ENCODE peak calls at places on chromosomes 11 and 22, in four cellular contexts. U, H, R and V are unnamed samples.
A peak's percentile ranks its signal among the peaks of the same experiment; 100 is the strongest.

GRCh38 chr11:45252877-45253276 is 33.3 kb downstream of the SYT13 start:
- DNase-seq in H (no peak), U (no peak), R (no peak), V (no peak)

GRCh38 chr11:21554284-21554683 is 638.6 kb upstream of the ANO5 start:
- DNase-seq in U (no peak), H (no peak), R (no peak), V (no peak)

GRCh38 chr11:122100222-122101080 is 15.6 kb downstream of the BLID start:
- DNase-seq in R (peak; percentile 60), H (no peak), U (peak; percentile 68), V (no peak)

GRCh38 chr11:64485077-64485476 is 105.9 kb upstream of the SLC22A12 start:
- DNase-seq in U (no peak), H (no peak), R (no peak), V (no peak)

GRCh38 chr11:8228206-8228605 is 35.5 kb downstream of the LMO1 start:
- DNase-seq in R (no peak), H (no peak), U (no peak), V (no peak)

GRCh38 chr11:67303132-67303988 is at the start of gene SSH3:
- DNase-seq in U (peak; percentile 65), H (peak; percentile 36), R (peak; percentile 92), V (peak; percentile 21)

GRCh38 chr11:103338621-103339484 is 229.6 kb downstream of the DYNC2H1 start:
- DNase-seq in R (no peak), H (no peak), U (peak; percentile 25), V (no peak)

GRCh38 chr22:45448431-45448830 is 34.9 kb downstream of the RIBC2 start:
- DNase-seq in R (no peak), U (no peak), H (no peak), V (no peak)

GRCh38 chr11:19216021-19216420 is 14.2 kb upstream of the CSRP3 start:
- DNase-seq in U (no peak), H (no peak), R (no peak), V (no peak)

GRCh38 chr11:96001037-96001436 is 77.1 kb upstream of the MTMR2 start:
- DNase-seq in R (no peak), H (no peak), U (no peak), V (no peak)

GRCh38 chr11:3196161-3197043 is 22.2 kb downstream of the MRGPRG start:
- DNase-seq in U (no peak), R (no peak), H (no peak), V (no peak)

GRCh38 chr11:19116971-19117759 is at the start of gene ZDHHC13:
- DNase-seq in H (peak; percentile 91), U (peak; percentile 92), R (peak; percentile 95), V (peak; percentile 94)

GRCh38 chr11:40170076-40170475 is 1289.4 kb downstream of the LRRC4C start:
- DNase-seq in U (no peak), R (no peak), H (no peak), V (no peak)

GRCh38 chr11:67484847-67485311 is 2.1 kb downstream of the AIP start:
- DNase-seq in U (no peak), R (no peak), H (no peak), V (peak; percentile 41)

GRCh38 chr11:26193714-26194373 is 138.1 kb upstream of the ANO3 start:
- DNase-seq in U (no peak), R (no peak), H (no peak), V (no peak)

GRCh38 chr11:128716661-128717210 is 22.9 kb downstream of the FLI1 start:
- DNase-seq in H (no peak), R (no peak), U (peak; percentile 85), V (peak; percentile 58)

GRCh38 chr11:106271126-106271525 is 193.7 kb downstream of the AASDHPPT start:
- DNase-seq in R (no peak), U (no peak), H (no peak), V (no peak)

GRCh38 chr22:46652930-46653331 is 32.7 kb downstream of the GRAMD4 start:
- DNase-seq in H (no peak), U (peak; percentile 25), R (no peak), V (no peak)

GRCh38 chr11:13101836-13102574 is 92.9 kb downstream of the RASSF10 start:
- DNase-seq in U (no peak), H (no peak), R (no peak), V (no peak)

GRCh38 chr11:126317681-126318641 is 14.1 kb downstream of the DCPS start:
- DNase-seq in H (no peak), U (peak; percentile 78), R (peak; percentile 48), V (no peak)

GRCh38 chr22:41445171-41446056 is 1.2 kb downstream of the TOB2 start:
- DNase-seq in U (peak; percentile 34), H (peak; percentile 18), R (no peak), V (peak; percentile 49)
- H3K4me3 ChIP-seq in U (peak overlapping the region; percentile 99), H (peak overlapping the region; percentile 79), R (peak overlapping the region; percentile 93), V (peak overlapping the region; percentile 90)

DNA sequence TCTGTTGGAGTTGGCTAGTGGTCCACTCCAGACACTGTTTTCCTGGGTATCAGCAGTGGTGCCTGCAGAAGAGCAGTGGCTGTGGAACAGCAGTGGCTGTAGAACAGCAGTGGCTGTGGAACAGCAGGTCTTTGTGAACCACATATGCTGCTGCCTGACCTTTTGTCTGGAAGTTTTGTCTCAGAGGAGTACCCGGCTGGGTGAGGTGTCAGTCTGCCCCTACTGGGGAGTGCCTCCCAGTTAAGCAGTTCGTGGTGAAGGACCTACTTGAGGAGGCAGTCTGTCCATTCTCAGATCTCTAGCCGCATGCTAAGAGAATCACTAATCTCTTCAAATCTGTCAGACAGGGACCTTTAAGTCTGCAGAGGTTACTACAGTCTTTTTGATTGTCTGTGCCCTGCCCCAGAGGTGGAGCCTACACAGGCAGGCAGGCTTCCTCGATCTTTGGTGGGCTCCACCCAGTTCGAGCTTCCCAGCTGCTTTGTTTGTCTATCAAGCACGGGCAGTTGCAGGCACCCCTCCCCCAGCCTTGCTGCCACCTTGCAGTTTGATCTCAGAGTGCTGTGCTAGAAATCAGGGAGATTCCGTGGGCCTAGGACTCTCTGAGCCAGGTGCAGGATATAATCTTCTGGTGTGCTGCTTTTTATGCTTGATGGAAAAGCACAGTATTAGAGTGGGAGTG is 89.1 kb upstream of the TRIM48 start:
- DNase-seq in H (no peak), U (no peak), R (no peak), V (no peak)
- H3K9me3 ChIP-seq in H (no peaks in the 10 kb centered on the region), U (peaks cover 31% of the 10 kb centered on the region), R (no peaks in the 10 kb centered on the region), V (no peaks in the 10 kb centered on the region)

DNA sequence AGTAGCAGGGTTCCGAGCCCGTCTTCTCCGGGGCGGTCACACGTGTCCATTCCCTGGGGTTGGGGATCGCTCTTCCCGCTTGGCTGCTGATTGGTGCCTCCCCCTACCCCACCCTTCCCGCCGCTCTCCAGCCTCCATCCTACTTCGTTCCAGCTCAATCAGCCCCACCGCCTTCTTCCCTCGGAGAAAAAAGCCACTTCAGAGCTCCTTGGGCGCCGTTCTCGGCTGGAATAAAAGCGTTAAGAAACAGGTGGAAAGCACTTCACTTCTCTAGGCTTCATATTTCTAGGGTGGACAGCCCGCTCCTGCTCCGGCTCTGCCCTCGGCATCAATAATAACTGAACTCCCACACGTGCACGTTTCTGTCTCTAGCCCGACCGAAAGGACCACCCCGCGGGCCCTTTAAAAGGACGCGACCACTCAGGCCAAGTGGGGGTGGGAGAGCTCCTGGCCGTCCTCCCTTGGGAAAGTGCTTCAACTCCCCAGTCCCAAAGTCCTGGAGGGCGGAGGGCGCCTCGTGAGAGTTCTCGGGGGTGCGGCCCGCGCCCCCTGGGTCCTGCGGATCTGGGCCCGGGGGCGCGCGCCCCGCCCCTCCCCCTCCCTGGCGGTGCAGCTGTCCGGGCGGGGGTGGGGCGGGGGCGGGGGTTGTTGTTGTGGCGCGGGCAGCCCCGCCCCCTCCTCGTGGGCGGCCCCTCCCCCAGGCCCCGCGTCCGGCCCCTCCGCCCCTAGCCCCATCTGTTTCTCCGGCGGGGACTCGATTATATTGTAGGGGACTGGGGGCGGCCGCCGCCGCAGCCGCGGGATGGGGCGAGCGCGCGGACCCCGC is at the start of gene CECR2:
- DNase-seq in U (peak; percentile 1), H (no peak), R (peak; percentile 74), V (no peak)
- H3K4me3 ChIP-seq in U (peak within 1 kb of the TSS; percentile 32), H (peak within 1 kb of the TSS; percentile 42), R (peak within 1 kb of the TSS; percentile 49), V (no peak within 1 kb of the TSS)

DNA sequence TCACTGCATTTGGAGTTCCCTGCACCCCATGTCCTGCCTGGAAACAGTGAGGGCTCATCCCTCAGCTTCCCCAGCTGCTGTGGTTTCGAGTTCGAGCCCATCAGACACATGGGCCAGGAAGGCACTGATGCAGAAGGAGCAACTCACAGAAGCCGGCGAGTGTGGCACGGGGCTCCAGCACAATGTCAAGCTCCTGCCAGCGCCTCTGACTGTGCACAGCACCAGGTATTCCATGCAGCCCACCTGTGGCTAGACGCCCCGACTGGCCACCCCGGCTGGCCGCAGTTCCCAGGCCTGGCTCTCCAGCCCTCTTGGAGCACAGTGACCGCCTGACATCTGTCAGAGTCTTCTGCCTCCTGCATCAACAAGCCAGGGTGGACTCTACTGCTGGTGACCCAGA is 419.4 kb downstream of the SHANK2 start:
- DNase-seq in R (no peak), H (no peak), U (no peak), V (no peak)
- H3K9me3 ChIP-seq in R (no peaks in the 10 kb centered on the region), H (peaks cover under 1% of the 10 kb centered on the region), U (peaks cover 2% of the 10 kb centered on the region), V (no peaks in the 10 kb centered on the region)

GRCh38 chr22:50346415-50346945 is 3.4 kb downstream of the PPP6R2 start:
- DNase-seq in R (no peak), H (no peak), U (no peak), V (no peak)
- H3K4me3 ChIP-seq in R (no peak overlapping the region), H (no peak overlapping the region), U (no peak overlapping the region), V (no peak overlapping the region)

GRCh38 chr22:29208502-29208862 is 2.8 kb downstream of the EMID1 start:
- DNase-seq in R (no peak), H (no peak), U (no peak), V (no peak)

GRCh38 chr22:29207562-29208501 is 2.1 kb downstream of the EMID1 start:
- DNase-seq in H (no peak), U (no peak), R (no peak), V (no peak)

GRCh38 chr22:29207231-29207550 is 1.5 kb downstream of the EMID1 start:
- DNase-seq in R (no peak), H (no peak), U (no peak), V (no peak)

GRCh38 chr22:29209624-29209929 is 3.9 kb downstream of the EMID1 start:
- DNase-seq in U (no peak), R (no peak), H (no peak), V (no peak)

DNA sequence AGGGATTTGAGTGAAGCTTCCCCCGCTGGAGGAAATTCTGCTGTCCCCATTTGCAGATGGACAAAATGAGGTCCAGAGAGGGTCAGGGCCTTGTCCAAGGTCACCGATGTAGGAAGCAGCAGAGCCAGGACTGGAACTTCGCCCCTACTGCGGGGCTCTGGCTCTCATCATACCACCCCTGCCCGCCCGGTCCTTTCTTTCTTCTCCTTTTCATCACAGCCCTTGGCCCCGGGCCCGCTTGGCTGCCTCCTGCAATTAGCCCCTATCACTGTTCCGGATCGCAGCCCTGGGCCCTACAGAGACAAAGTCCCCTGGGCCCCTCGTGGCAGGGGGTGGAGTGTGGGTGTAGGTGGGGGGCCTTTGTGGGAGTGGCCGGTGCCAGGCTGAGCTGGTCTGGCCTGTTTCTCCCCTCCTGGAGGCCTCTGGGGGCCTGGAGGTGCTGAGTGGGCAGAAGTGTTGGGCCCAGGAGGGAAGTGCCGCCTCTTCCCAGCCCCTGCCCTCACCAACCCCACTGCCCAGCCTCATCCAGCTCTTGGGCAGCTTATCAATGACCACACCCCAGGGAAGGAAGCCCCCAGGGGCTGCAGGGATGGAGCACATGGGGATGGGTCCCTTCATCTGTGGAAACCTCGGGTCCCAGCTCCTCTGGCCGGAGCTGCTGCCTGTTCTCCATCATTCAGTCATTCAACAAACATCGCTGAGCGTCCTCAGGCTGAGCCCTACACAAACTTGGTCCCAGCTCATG is 3.4 kb downstream of the EMID1 start:
- DNase-seq in U (no peak), R (no peak), H (no peak), V (no peak)
- H3K9me3 ChIP-seq in U (no peaks in the 10 kb centered on the region), R (no peaks in the 10 kb centered on the region), H (no peaks in the 10 kb centered on the region), V (no peaks in the 10 kb centered on the region)